ENCODE peak calls at places on chromosomes 6 and 20, in five cellular contexts. B is astrocyte, W is A673, G is tibial artery, L is ascending aorta. J is an unnamed sample.

GRCh38 chr20:6130045-6130444 is 7.2 kb upstream of the FERMT1 start:
- DNase-seq in G (no peak), W (no peak), B (no peak), L (no peak), J (no peak)

GRCh38 chr6:26400626-26401025 is 1.4 kb upstream of the BTN3A1 start:
- DNase-seq in L (no peak), B (no peak), G (no peak), W (no peak), J (no peak)

GRCh38 chr20:53945478-53945877 is 124.9 kb downstream of the BCAS1 start:
- DNase-seq in L (no peak), B (no peak), G (no peak), W (no peak), J (no peak)

GRCh38 chr6:25175216-25175615 is 104.0 kb upstream of the CARMIL1 start:
- DNase-seq in L (no peak), B (peak; percentile 77), W (no peak), G (no peak), J (no peak)

GRCh38 chr20:8647868-8648495 is 420.9 kb upstream of the PLCB4 start:
- DNase-seq in L (no peak), B (no peak), G (no peak), W (no peak), J (no peak)

GRCh38 chr6:29641430-29642213 is 8.6 kb upstream of the GABBR1 start:
- DNase-seq in G (no peak), W (no peak), B (no peak), L (no peak), J (no peak)

GRCh38 chr20:19726126-19726525 is 31.9 kb upstream of the RIN2 start:
- DNase-seq in L (no peak), W (no peak), B (peak; percentile 38), G (no peak), J (no peak)

GRCh38 chr20:63831696-63832686 is 927 bp upstream of the ZBTB46 start:
- DNase-seq in W (no peak), G (no peak), B (no peak), L (no peak), J (no peak)

GRCh38 chr20:23343590-23343989 is 7.0 kb upstream of the NXT1 start:
- DNase-seq in W (no peak), G (no peak), L (no peak), B (no peak), J (no peak)

GRCh38 chr6:121838842-121839241 is 403.4 kb downstream of the GJA1 start:
- DNase-seq in G (no peak), L (no peak), B (peak; percentile 90), W (no peak), J (no peak)

GRCh38 chr6:110567957-110568696 is 91.7 kb upstream of the SLC22A16 start:
- DNase-seq in G (no peak), L (no peak), B (no peak), W (no peak), J (no peak)

GRCh38 chr20:9241232-9241692 is 172.4 kb downstream of the PLCB4 start:
- DNase-seq in L (no peak), W (peak; percentile 64), B (peak; percentile 98), G (no peak), J (no peak)

GRCh38 chr6:53066059-53066406 is 829 bp downstream of the FBXO9 start:
- DNase-seq in W (peak; percentile 58), B (no peak), L (peak; percentile 73), G (peak; percentile 23), J (no peak)

GRCh38 chr6:139708342-139709199 is 334.1 kb upstream of the CITED2 start:
- DNase-seq in W (peak; percentile 52), B (peak; percentile 94), G (no peak), L (no peak), J (no peak)

GRCh38 chr20:1327241-1327653 is 1.7 kb downstream of the SDCBP2 start:
- DNase-seq in B (peak; percentile 36), W (no peak), G (no peak), L (peak; percentile 63), J (no peak)

GRCh38 chr20:45124365-45124764 is at the start of gene WFDC12:
- DNase-seq in W (no peak), L (no peak), B (no peak), G (no peak), J (no peak)

GRCh38 chr6:56255370-56255769 is 8.0 kb upstream of the COL21A1 start:
- DNase-seq in L (peak; percentile 63), W (peak; percentile 89), B (peak; percentile 54), G (no peak), J (no peak)

GRCh38 chr6:56642366-56643261 is at the start of gene DST:
- DNase-seq in L (no peak), G (peak; percentile 45), B (peak; percentile 95), W (peak; percentile 24), J (no peak)

GRCh38 chr6:17628873-17629272 is 28.8 kb downstream of the FAM8A1 start:
- DNase-seq in G (no peak), B (no peak), L (no peak), W (no peak), J (no peak)

GRCh38 chr6:167968091-167968490 is 29.4 kb upstream of the KIF25 start:
- DNase-seq in G (no peak), L (no peak), W (peak; percentile 53), B (no peak), J (no peak)

GRCh38 chr6:107973594-107973993 is 15.6 kb upstream of the SEC63 start:
- DNase-seq in B (no peak), L (no peak), W (no peak), G (no peak), J (no peak)

GRCh38 chr6:163919652-163920051 is 505.1 kb downstream of the QKI start:
- DNase-seq in W (no peak), G (no peak), L (no peak), B (no peak), J (no peak)

GRCh38 chr6:144325232-144325631 is 40.1 kb downstream of the UTRN start:
- DNase-seq in G (no peak), L (no peak), W (no peak), B (no peak), J (no peak)

GRCh38 chr6:38489951-38490350 is 149.8 kb downstream of the BTBD9 start:
- DNase-seq in G (no peak), L (no peak), B (peak; percentile 78), W (no peak), J (no peak)

DNA sequence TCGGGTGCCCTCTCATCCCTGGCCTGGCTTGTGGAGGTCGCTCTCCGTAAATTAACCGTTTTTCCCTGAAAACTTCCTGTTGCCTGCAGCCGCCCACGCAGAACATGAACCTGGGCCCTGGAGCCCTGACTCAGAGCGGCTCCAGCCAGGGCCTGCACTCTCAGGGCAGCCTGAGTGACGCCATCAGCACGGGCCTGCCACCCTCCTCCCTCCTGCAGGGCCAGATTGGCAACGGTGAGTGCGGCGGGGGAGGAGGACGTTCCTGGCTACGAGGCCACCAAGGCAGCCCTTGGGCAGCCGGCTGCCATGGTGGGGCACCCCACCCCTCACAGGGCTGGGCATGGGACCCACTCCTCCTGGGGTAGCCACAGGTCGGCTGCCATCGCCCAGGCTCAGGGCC is 17.8 kb downstream of the SS18L1 start:
- DNase-seq in B (peak; percentile 87), L (no peak), W (no peak), G (no peak), J (no peak)
- H3K36me3 ChIP-seq in B (peaks cover 11% of the 10 kb centered on the region), L (peaks cover 76% of the 10 kb centered on the region), W (peaks cover 35% of the 10 kb centered on the region), G (peaks cover 38% of the 10 kb centered on the region), J (peaks cover 73% of the 10 kb centered on the region)

GRCh38 chr6:106084106-106084963 is 1.8 kb upstream of the PRDM1 start:
- DNase-seq in W (peak; percentile 71), L (no peak), B (peak; percentile 87), G (no peak), J (no peak)
- TF ChIP-seq CTCF in W (peak; percentile 73), L (no peak), B (peak; percentile 71), G (no peak), J (peak; percentile 47)

GRCh38 chr20:49097159-49097558 is 51.0 kb downstream of the CSE1L start:
- DNase-seq in B (no peak), G (no peak), L (no peak), W (no peak), J (no peak)

GRCh38 chr20:49100934-49101333 is 54.8 kb downstream of the CSE1L start:
- DNase-seq in B (no peak), G (no peak), W (no peak), L (no peak), J (no peak)

GRCh38 chr20:49098136-49098535 is 52.0 kb downstream of the CSE1L start:
- DNase-seq in W (no peak), B (no peak), G (no peak), L (no peak), J (no peak)

GRCh38 chr20:49096212-49096730 is 50.2 kb downstream of the CSE1L start:
- DNase-seq in L (no peak), B (no peak), G (no peak), W (no peak), J (no peak)

DNA sequence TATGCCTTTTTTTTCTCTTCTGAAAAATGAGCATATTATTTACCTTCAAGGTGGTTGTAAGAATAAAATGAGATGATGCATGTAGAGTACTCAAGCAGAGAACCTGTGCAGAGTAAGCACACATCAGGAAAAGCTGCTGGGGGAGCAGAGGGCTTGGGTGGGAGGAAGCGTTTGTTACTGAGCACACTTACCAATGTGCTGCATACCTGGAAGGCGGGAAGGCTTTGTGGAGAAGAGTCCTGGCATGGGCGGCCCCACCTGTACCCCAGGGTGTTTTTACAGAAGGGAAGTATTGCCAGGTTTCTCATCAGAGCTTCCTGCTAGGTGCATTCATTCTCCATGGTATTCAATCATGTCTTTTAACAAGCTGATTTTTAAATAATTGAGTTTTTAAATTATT is 52.9 kb downstream of the CSE1L start:
- DNase-seq in G (no peak), L (no peak), B (no peak), W (no peak), J (no peak)
- H3K36me3 ChIP-seq in G (peaks cover 55% of the 10 kb centered on the region), L (peaks cover 76% of the 10 kb centered on the region), B (peaks cover 61% of the 10 kb centered on the region), W (peaks cover 94% of the 10 kb centered on the region), J (peaks cover 23% of the 10 kb centered on the region)

GRCh38 chr20:13611726-13612125 is 27.0 kb downstream of the TASP1 start:
- DNase-seq in G (no peak), B (no peak), L (no peak), W (no peak), J (no peak)

GRCh38 chr20:13613917-13614316 is 24.8 kb downstream of the TASP1 start:
- DNase-seq in W (no peak), B (peak; percentile 62), G (no peak), L (no peak), J (no peak)

DNA sequence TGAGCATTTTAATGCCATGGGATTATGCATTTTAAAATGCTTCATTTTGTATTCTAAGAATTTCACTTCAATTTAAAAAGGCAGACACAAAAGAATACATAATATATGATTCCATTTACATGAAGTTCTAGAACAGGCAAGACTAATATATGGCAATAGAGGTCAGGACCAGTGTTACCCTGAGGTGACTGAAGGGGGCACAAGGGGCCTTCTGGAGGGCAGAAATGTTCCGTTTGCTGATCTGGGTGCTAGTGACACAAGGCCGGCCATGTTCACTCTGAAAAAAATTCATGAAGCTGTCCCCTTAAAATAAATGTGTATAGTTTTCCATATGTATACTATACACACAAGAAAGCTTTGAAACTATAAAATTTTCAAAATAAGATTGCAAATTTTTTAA is 28.5 kb downstream of the TASP1 start:
- DNase-seq in B (no peak), W (peak; percentile 37), L (no peak), G (no peak), J (no peak)
- TF ChIP-seq CTCF in B (no peak), W (peak; percentile 45), L (no peak), G (no peak), J (no peak)